ENCODE peak calls at places on chromosomes 13 and 19, in nine cellular contexts. One of them, this sample, is unnamed. For H3K4me1, the result is how much of the 10 kb centered on the place peaks cover.

GRCh38 chr13:45879666-45880065 is 28.1 kb upstream of the SIAH3 start:
- DNase-seq in neuronal stem cell: no peak
- DNase-seq in thoracic aorta: no peak
- DNase-seq in H1: no peak
- DNase-seq in iPS DF 6.9: no peak
- DNase-seq in upper lobe of right lung: no peak
- DNase-seq in mammary epithelial cell: peak
- DNase-seq in aorta: no peak
- DNase-seq in tibial artery: no peak
- DNase-seq in this sample: no peak

GRCh38 chr13:42610623-42611022 is 36.7 kb downstream of the TNFSF11 start:
- DNase-seq in upper lobe of right lung: no peak
- DNase-seq in thoracic aorta: no peak
- DNase-seq in H1: no peak
- DNase-seq in tibial artery: no peak
- DNase-seq in neuronal stem cell: no peak
- DNase-seq in mammary epithelial cell: no peak
- DNase-seq in aorta: no peak
- DNase-seq in iPS DF 6.9: no peak
- DNase-seq in this sample: no peak

GRCh38 chr19:8141726-8142524 is 7.5 kb downstream of the FBN3 start:
- DNase-seq in tibial artery: no peak
- DNase-seq in upper lobe of right lung: no peak
- DNase-seq in H1: no peak
- DNase-seq in iPS DF 6.9: no peak
- DNase-seq in thoracic aorta: no peak
- DNase-seq in neuronal stem cell: no peak
- DNase-seq in mammary epithelial cell: no peak
- DNase-seq in aorta: no peak
- DNase-seq in this sample: no peak

GRCh38 chr19:39307233-39307821 is 11.1 kb downstream of the IFNL1 start:
- DNase-seq in aorta: peak
- DNase-seq in mammary epithelial cell: no peak
- DNase-seq in iPS DF 6.9: no peak
- DNase-seq in upper lobe of right lung: peak
- DNase-seq in thoracic aorta: no peak
- DNase-seq in H1: no peak
- DNase-seq in tibial artery: no peak
- DNase-seq in neuronal stem cell: no peak
- DNase-seq in this sample: no peak

GRCh38 chr19:4567584-4568071 is 8.1 kb upstream of the SEMA6B start:
- DNase-seq in H1: peak
- DNase-seq in mammary epithelial cell: no peak
- DNase-seq in upper lobe of right lung: peak
- DNase-seq in tibial artery: no peak
- DNase-seq in iPS DF 6.9: no peak
- DNase-seq in thoracic aorta: no peak
- DNase-seq in neuronal stem cell: peak
- DNase-seq in aorta: no peak
- DNase-seq in this sample: peak

GRCh38 chr13:30577381-30577780 is 40.3 kb upstream of the USPL1 start:
- DNase-seq in mammary epithelial cell: peak
- DNase-seq in tibial artery: no peak
- DNase-seq in upper lobe of right lung: no peak
- DNase-seq in thoracic aorta: no peak
- DNase-seq in aorta: no peak
- DNase-seq in H1: no peak
- DNase-seq in iPS DF 6.9: no peak
- DNase-seq in neuronal stem cell: no peak
- DNase-seq in this sample: no peak

GRCh38 chr13:99153219-99153618 is 47.4 kb upstream of the UBAC2 start:
- DNase-seq in mammary epithelial cell: peak
- DNase-seq in thoracic aorta: no peak
- DNase-seq in iPS DF 6.9: no peak
- DNase-seq in H1: no peak
- DNase-seq in upper lobe of right lung: no peak
- DNase-seq in tibial artery: no peak
- DNase-seq in aorta: no peak
- DNase-seq in neuronal stem cell: no peak
- DNase-seq in this sample: no peak

GRCh38 chr13:72255908-72256307 is 388.9 kb upstream of the DACH1 start:
- DNase-seq in iPS DF 6.9: peak
- DNase-seq in mammary epithelial cell: peak
- DNase-seq in upper lobe of right lung: no peak
- DNase-seq in thoracic aorta: no peak
- DNase-seq in neuronal stem cell: peak
- DNase-seq in aorta: no peak
- DNase-seq in tibial artery: no peak
- DNase-seq in H1: peak
- DNase-seq in this sample: no peak

GRCh38 chr13:35514801-35515502 is 38.5 kb upstream of the MAB21L1 start:
- DNase-seq in iPS DF 6.9: no peak
- DNase-seq in upper lobe of right lung: no peak
- DNase-seq in neuronal stem cell: no peak
- DNase-seq in mammary epithelial cell: no peak
- DNase-seq in H1: no peak
- DNase-seq in tibial artery: no peak
- DNase-seq in thoracic aorta: no peak
- DNase-seq in aorta: no peak
- DNase-seq in this sample: no peak

GRCh38 chr13:74290324-74290773 is 156.1 kb upstream of the KLF12 start:
- DNase-seq in mammary epithelial cell: peak
- DNase-seq in upper lobe of right lung: no peak
- DNase-seq in thoracic aorta: no peak
- DNase-seq in neuronal stem cell: peak
- DNase-seq in iPS DF 6.9: no peak
- DNase-seq in aorta: no peak
- DNase-seq in tibial artery: no peak
- DNase-seq in H1: no peak
- DNase-seq in this sample: no peak

GRCh38 chr19:19782783-19783182 is 38.8 kb downstream of the ZNF506 start:
- DNase-seq in aorta: no peak
- DNase-seq in H1: no peak
- DNase-seq in upper lobe of right lung: no peak
- DNase-seq in thoracic aorta: no peak
- DNase-seq in tibial artery: no peak
- DNase-seq in iPS DF 6.9: no peak
- DNase-seq in neuronal stem cell: no peak
- DNase-seq in mammary epithelial cell: no peak
- DNase-seq in this sample: no peak

GRCh38 chr13:75416327-75417005 is 65.5 kb downstream of the TBC1D4 start:
- DNase-seq in mammary epithelial cell: no peak
- DNase-seq in iPS DF 6.9: no peak
- DNase-seq in neuronal stem cell: no peak
- DNase-seq in thoracic aorta: no peak
- DNase-seq in H1: no peak
- DNase-seq in tibial artery: no peak
- DNase-seq in aorta: no peak
- DNase-seq in upper lobe of right lung: no peak
- DNase-seq in this sample: no peak

GRCh38 chr13:46295531-46296464 is 84.1 kb downstream of the LRRC63 start:
- DNase-seq in iPS DF 6.9: no peak
- DNase-seq in H1: no peak
- DNase-seq in upper lobe of right lung: no peak
- DNase-seq in thoracic aorta: no peak
- DNase-seq in mammary epithelial cell: peak
- DNase-seq in tibial artery: peak
- DNase-seq in neuronal stem cell: no peak
- DNase-seq in aorta: peak
- DNase-seq in this sample: peak

GRCh38 chr13:97194473-97194872 is 27.7 kb upstream of the MBNL2 start:
- DNase-seq in thoracic aorta: no peak
- DNase-seq in mammary epithelial cell: peak
- DNase-seq in H1: no peak
- DNase-seq in tibial artery: no peak
- DNase-seq in neuronal stem cell: no peak
- DNase-seq in aorta: no peak
- DNase-seq in upper lobe of right lung: no peak
- DNase-seq in iPS DF 6.9: no peak
- DNase-seq in this sample: no peak

GRCh38 chr19:5060591-5061339 is 91.9 kb downstream of the KDM4B start:
- DNase-seq in thoracic aorta: no peak
- DNase-seq in mammary epithelial cell: no peak
- DNase-seq in aorta: no peak
- DNase-seq in tibial artery: no peak
- DNase-seq in neuronal stem cell: no peak
- DNase-seq in upper lobe of right lung: no peak
- DNase-seq in iPS DF 6.9: no peak
- DNase-seq in H1: no peak
- DNase-seq in this sample: no peak

GRCh38 chr19:34666200-34666957 is 10.6 kb downstream of the SCGB2B2 start:
- DNase-seq in upper lobe of right lung: no peak
- DNase-seq in H1: no peak
- DNase-seq in tibial artery: no peak
- DNase-seq in iPS DF 6.9: no peak
- DNase-seq in neuronal stem cell: no peak
- DNase-seq in thoracic aorta: no peak
- DNase-seq in mammary epithelial cell: no peak
- DNase-seq in aorta: no peak
- DNase-seq in this sample: no peak

GRCh38 chr13:40193290-40194203 is 472.9 kb downstream of the FOXO1 start:
- DNase-seq in mammary epithelial cell: no peak
- DNase-seq in neuronal stem cell: no peak
- DNase-seq in upper lobe of right lung: no peak
- DNase-seq in aorta: peak
- DNase-seq in tibial artery: peak
- DNase-seq in H1: no peak
- DNase-seq in thoracic aorta: peak
- DNase-seq in iPS DF 6.9: no peak
- DNase-seq in this sample: no peak

GRCh38 chr13:40197049-40197448 is 469.4 kb downstream of the FOXO1 start:
- DNase-seq in iPS DF 6.9: no peak
- DNase-seq in aorta: no peak
- DNase-seq in upper lobe of right lung: no peak
- DNase-seq in thoracic aorta: no peak
- DNase-seq in neuronal stem cell: no peak
- DNase-seq in tibial artery: no peak
- DNase-seq in H1: no peak
- DNase-seq in mammary epithelial cell: no peak
- DNase-seq in this sample: no peak

GRCh38 chr13:40192516-40193257 is 473.8 kb downstream of the FOXO1 start:
- DNase-seq in thoracic aorta: no peak
- DNase-seq in neuronal stem cell: no peak
- DNase-seq in H1: no peak
- DNase-seq in aorta: no peak
- DNase-seq in tibial artery: peak
- DNase-seq in iPS DF 6.9: no peak
- DNase-seq in mammary epithelial cell: no peak
- DNase-seq in upper lobe of right lung: no peak
- DNase-seq in this sample: no peak

GRCh38 chr13:40191186-40191980 is 475.1 kb downstream of the FOXO1 start:
- DNase-seq in tibial artery: no peak
- DNase-seq in aorta: no peak
- DNase-seq in mammary epithelial cell: no peak
- DNase-seq in thoracic aorta: no peak
- DNase-seq in H1: no peak
- DNase-seq in neuronal stem cell: no peak
- DNase-seq in upper lobe of right lung: no peak
- DNase-seq in iPS DF 6.9: no peak
- DNase-seq in this sample: no peak

GRCh38 chr13:40194204-40194806 is 472.1 kb downstream of the FOXO1 start:
- DNase-seq in mammary epithelial cell: no peak
- DNase-seq in aorta: no peak
- DNase-seq in iPS DF 6.9: no peak
- DNase-seq in H1: no peak
- DNase-seq in thoracic aorta: no peak
- DNase-seq in tibial artery: peak
- DNase-seq in neuronal stem cell: no peak
- DNase-seq in upper lobe of right lung: no peak
- DNase-seq in this sample: no peak
- H3K4me1 ChIP-seq in mammary epithelial cell: under half
- H3K4me1 ChIP-seq in aorta: under half
- H3K4me1 ChIP-seq in iPS DF 6.9: under half
- H3K4me1 ChIP-seq in H1: under half
- H3K4me1 ChIP-seq in thoracic aorta: under half
- H3K4me1 ChIP-seq in tibial artery: under half
- H3K4me1 ChIP-seq in neuronal stem cell: under half
- H3K4me1 ChIP-seq in upper lobe of right lung: under half
- H3K4me1 ChIP-seq in this sample: under half

GRCh38 chr19:14370169-14370998 is 10.9 kb upstream of the ADGRE5 start:
- DNase-seq in iPS DF 6.9: no peak
- DNase-seq in aorta: no peak
- DNase-seq in upper lobe of right lung: no peak
- DNase-seq in thoracic aorta: no peak
- DNase-seq in tibial artery: no peak
- DNase-seq in mammary epithelial cell: no peak
- DNase-seq in H1: no peak
- DNase-seq in neuronal stem cell: no peak
- DNase-seq in this sample: peak
- H3K4me3 ChIP-seq in iPS DF 6.9: no peak
- H3K4me3 ChIP-seq in aorta: no peak
- H3K4me3 ChIP-seq in upper lobe of right lung: peak
- H3K4me3 ChIP-seq in thoracic aorta: peak
- H3K4me3 ChIP-seq in tibial artery: no peak
- H3K4me3 ChIP-seq in mammary epithelial cell: no peak
- H3K4me3 ChIP-seq in H1: no peak
- H3K4me3 ChIP-seq in neuronal stem cell: no peak
- H3K4me3 ChIP-seq in this sample: peak

DNA sequence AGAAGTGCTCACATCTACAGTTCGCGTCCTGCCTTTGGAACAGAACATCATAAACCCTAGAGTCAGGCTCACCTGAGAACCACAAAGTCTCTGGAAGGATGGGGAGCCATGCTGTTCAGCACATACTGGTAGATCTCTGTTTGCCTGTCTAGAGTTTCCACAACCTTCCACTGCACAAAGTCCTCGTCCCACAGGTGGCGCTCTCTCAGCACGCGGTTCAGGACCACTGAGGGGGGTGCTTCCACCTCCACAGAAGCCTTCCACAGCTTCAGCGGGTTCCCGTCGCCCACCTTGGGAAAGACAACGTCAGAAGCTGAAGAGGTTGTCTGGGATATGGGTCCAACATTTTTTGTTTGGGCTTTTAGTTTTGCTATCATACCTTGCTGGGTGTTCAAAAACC is 93.6 kb downstream of the KL start:
- DNase-seq in mammary epithelial cell: no peak
- DNase-seq in aorta: no peak
- DNase-seq in upper lobe of right lung: no peak
- DNase-seq in tibial artery: no peak
- DNase-seq in thoracic aorta: no peak
- DNase-seq in H1: no peak
- DNase-seq in iPS DF 6.9: no peak
- DNase-seq in neuronal stem cell: no peak
- DNase-seq in this sample: no peak
- H3K27ac ChIP-seq in mammary epithelial cell: no peak
- H3K27ac ChIP-seq in aorta: peak
- H3K27ac ChIP-seq in upper lobe of right lung: peak
- H3K27ac ChIP-seq in tibial artery: peak
- H3K27ac ChIP-seq in thoracic aorta: peak
- H3K27ac ChIP-seq in H1: no peak
- H3K27ac ChIP-seq in iPS DF 6.9: no peak
- H3K27ac ChIP-seq in neuronal stem cell: no peak
- H3K27ac ChIP-seq in this sample: no peak

GRCh38 chr13:27619093-27619705 is 1.1 kb downstream of the LNX2 start:
- DNase-seq in iPS DF 6.9: no peak
- DNase-seq in neuronal stem cell: no peak
- DNase-seq in tibial artery: no peak
- DNase-seq in upper lobe of right lung: no peak
- DNase-seq in H1: no peak
- DNase-seq in aorta: no peak
- DNase-seq in thoracic aorta: no peak
- DNase-seq in mammary epithelial cell: no peak
- DNase-seq in this sample: no peak

GRCh38 chr13:27617801-27618411 is 2.4 kb downstream of the LNX2 start:
- DNase-seq in H1: no peak
- DNase-seq in tibial artery: no peak
- DNase-seq in neuronal stem cell: no peak
- DNase-seq in mammary epithelial cell: peak
- DNase-seq in thoracic aorta: no peak
- DNase-seq in iPS DF 6.9: no peak
- DNase-seq in upper lobe of right lung: no peak
- DNase-seq in aorta: no peak
- DNase-seq in this sample: no peak

GRCh38 chr13:27613623-27614022 is 6.7 kb downstream of the LNX2 start:
- DNase-seq in iPS DF 6.9: no peak
- DNase-seq in mammary epithelial cell: no peak
- DNase-seq in tibial artery: no peak
- DNase-seq in neuronal stem cell: no peak
- DNase-seq in aorta: no peak
- DNase-seq in thoracic aorta: no peak
- DNase-seq in upper lobe of right lung: no peak
- DNase-seq in H1: no peak
- DNase-seq in this sample: no peak
- H3K4me1 ChIP-seq in iPS DF 6.9: under half
- H3K4me1 ChIP-seq in mammary epithelial cell: under half
- H3K4me1 ChIP-seq in tibial artery: under half
- H3K4me1 ChIP-seq in neuronal stem cell: under half
- H3K4me1 ChIP-seq in aorta: under half
- H3K4me1 ChIP-seq in thoracic aorta: under half
- H3K4me1 ChIP-seq in upper lobe of right lung: under half
- H3K4me1 ChIP-seq in H1: under half
- H3K4me1 ChIP-seq in this sample: under half